ENCODE peak calls at places on chromosomes 2 and 18, in nine cellular contexts. N is epithelial cell of esophagus, H is GM12865, V is H9, W is GM13976, P is left lung, C is HL-60, G is IMR-90, O is AG10803. M is an unnamed sample.

GRCh38 chr2:210459407-210459806 is 17.2 kb downstream of the LANCL1 start:
- DNase-seq in O (no peak), W (no peak), G (no peak), N (no peak), V (no peak), H (no peak), C (no peak), P (no peak), M (no peak)

GRCh38 chr2:55948176-55948921 is 24.8 kb upstream of the EFEMP1 start:
- DNase-seq in O (no peak), P (no peak), H (no peak), C (no peak), V (no peak), G (peak; percentile 57), N (no peak), W (no peak), M (no peak)

GRCh38 chr2:31239842-31240198 is 5.9 kb downstream of the EHD3 start:
- DNase-seq in C (no peak), P (no peak), O (peak; percentile 77), N (no peak), W (no peak), V (peak; percentile 29), G (peak; percentile 42), H (no peak), M (no peak)

GRCh38 chr2:190882327-190882766 is 1.7 kb downstream of the GLS start:
- DNase-seq in N (no peak), O (no peak), C (no peak), G (no peak), P (no peak), V (no peak), H (peak; percentile 55), W (no peak), M (no peak)

GRCh38 chr18:75970212-75970611 is 524.8 kb downstream of the ZNF516 start:
- DNase-seq in N (no peak), P (no peak), C (no peak), H (no peak), O (no peak), G (no peak), W (no peak), V (no peak), M (no peak)

GRCh38 chr2:3682811-3683210 is 20.6 kb upstream of the DCDC2C start:
- DNase-seq in W (no peak), V (no peak), N (no peak), G (no peak), C (no peak), O (no peak), H (no peak), P (no peak), M (no peak)

GRCh38 chr2:45793564-45793963 is 142.1 kb downstream of the PRKCE start:
- DNase-seq in N (no peak), P (no peak), H (no peak), W (no peak), V (no peak), O (no peak), C (no peak), G (no peak), M (no peak)

GRCh38 chr2:29388071-29388470 is 272.9 kb downstream of the CLIP4 start:
- DNase-seq in O (no peak), H (no peak), G (no peak), C (no peak), W (no peak), N (no peak), P (no peak), V (no peak), M (no peak)

GRCh38 chr2:220887880-220888279 is 684.2 kb downstream of the EPHA4 start:
- DNase-seq in C (no peak), P (no peak), W (no peak), O (no peak), N (no peak), H (no peak), V (no peak), G (no peak), M (no peak)

GRCh38 chr18:63320041-63320689 is 596 bp upstream of the BCL2 start:
- DNase-seq in O (peak; percentile 77), H (peak; percentile 93), G (peak; percentile 75), V (peak; percentile 77), C (peak; percentile 68), N (peak; percentile 81), P (peak; percentile 91), W (peak; percentile 90), M (peak; percentile 78)

GRCh38 chr2:64166212-64166611 is 22.0 kb upstream of the PELI1 start:
- DNase-seq in P (no peak), W (no peak), C (no peak), G (no peak), N (no peak), H (no peak), V (no peak), O (no peak), M (no peak)
- TF ChIP-seq CTCF in P (no peak), W (no peak), C (no peak), G (no peak), N (no peak), H (no peak), V (no peak), O (no peak), M (no peak)

GRCh38 chr18:41391616-41392610 is 563.1 kb upstream of the PIK3C3 start:
- DNase-seq in G (peak; percentile 70), W (peak; percentile 41), P (peak; percentile 63), H (peak; percentile 12), C (no peak), V (peak; percentile 74), O (peak; percentile 51), N (peak; percentile 68), M (no peak)
- TF ChIP-seq CTCF in G (peak; percentile 87), W (peak; percentile 19), P (peak; percentile 16), H (peak; percentile 10), C (peak; percentile 52), V (peak; percentile 87), O (peak; percentile 75), N (peak; percentile 83), M (no peak)

DNA sequence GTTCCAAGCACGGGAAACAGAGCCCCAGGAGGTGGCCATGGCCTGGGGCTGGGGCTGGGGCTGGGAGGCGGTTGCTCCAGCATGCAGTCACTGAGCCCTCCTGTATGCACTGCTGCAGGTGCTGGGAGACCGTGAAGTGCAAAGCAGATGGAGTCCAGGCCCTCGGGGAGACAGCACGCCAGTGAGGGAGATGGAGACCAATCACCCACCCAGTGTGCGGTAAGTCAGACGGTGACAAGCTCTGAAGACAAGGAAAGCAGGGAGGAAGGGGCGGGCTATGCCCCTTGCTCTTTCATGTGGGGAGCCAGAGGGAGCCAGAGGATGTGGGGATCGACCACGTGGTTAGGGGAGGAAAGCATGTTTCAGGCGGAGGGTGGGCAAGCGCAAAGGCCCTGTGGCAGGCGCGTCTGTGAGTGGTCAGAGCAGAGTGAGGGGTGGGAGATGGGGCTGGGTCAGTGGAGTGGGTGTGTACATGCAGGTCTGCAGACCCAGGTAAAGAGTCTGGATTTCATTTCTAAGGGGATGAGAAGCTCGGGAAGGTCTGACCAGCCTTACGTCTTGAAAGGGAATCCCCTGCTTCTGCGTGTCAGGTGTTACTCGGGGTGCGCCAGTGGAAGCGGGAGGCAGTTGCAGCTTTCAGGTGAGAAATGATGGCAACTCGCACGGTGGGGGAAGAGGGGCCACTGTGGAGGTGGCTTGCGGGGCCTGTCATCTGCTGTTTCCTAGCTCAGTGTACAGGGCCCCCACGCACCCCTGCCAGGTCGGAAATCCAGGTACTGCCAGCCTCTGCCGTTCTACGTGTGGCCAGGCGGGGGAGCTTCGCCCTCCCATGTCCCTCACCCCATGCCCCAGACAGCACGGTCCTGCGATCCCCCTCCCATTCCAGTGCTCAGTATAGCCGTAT is 19.4 kb downstream of the RRM2 start:
- DNase-seq in C (no peak), O (no peak), G (no peak), P (peak; percentile 82), W (peak; percentile 76), N (peak; percentile 52), V (peak; percentile 72), H (no peak), M (peak; percentile 28)
- TF ChIP-seq CTCF in C (peak; percentile 13), O (peak; percentile 49), G (peak; percentile 45), P (peak; percentile 33), W (peak; percentile 54), N (peak; percentile 64), V (peak; percentile 76), H (peak; percentile 18), M (no peak)

GRCh38 chr2:36266536-36267121 is 88.9 kb upstream of the CRIM1 start:
- DNase-seq in P (no peak), C (no peak), W (no peak), H (peak; percentile 25), V (peak; percentile 31), N (no peak), O (no peak), G (no peak), M (no peak)
- TF ChIP-seq CTCF in P (no peak), C (no peak), W (no peak), H (no peak), V (no peak), N (no peak), O (no peak), G (no peak), M (no peak)

GRCh38 chr2:200613692-200614091 is 27.9 kb downstream of the AOX1 start:
- DNase-seq in H (no peak), G (no peak), P (no peak), O (no peak), N (peak; percentile 37), V (no peak), C (no peak), W (no peak), M (no peak)
- TF ChIP-seq CTCF in H (no peak), G (no peak), P (no peak), O (no peak), N (no peak), V (no peak), C (no peak), W (no peak), M (no peak)

GRCh38 chr2:197795277-197795676 is 9.1 kb upstream of the PLCL1 start:
- DNase-seq in N (no peak), G (no peak), V (no peak), H (no peak), W (no peak), O (no peak), C (no peak), P (no peak), M (no peak)
- TF ChIP-seq CTCF in N (no peak), G (no peak), V (no peak), H (no peak), W (no peak), O (no peak), C (no peak), P (no peak), M (no peak)

GRCh38 chr18:56326386-56327072 is 311.9 kb downstream of the TXNL1 start:
- DNase-seq in P (no peak), H (no peak), O (peak; percentile 29), W (no peak), C (no peak), N (no peak), V (no peak), G (no peak), M (no peak)
- TF ChIP-seq CTCF in P (no peak), H (no peak), O (no peak), W (no peak), C (no peak), N (no peak), V (peak; percentile 21), G (no peak), M (no peak)